ENCODE peak calls at places on chromosome 22, in six cellular contexts. I, F, B, M, T and X are unnamed samples.

GRCh38 chr22:23874871-23875270 is 17.2 kb downstream of the SLC2A11 start:
- DNase-seq in M (no peak), B (no peak), I (no peak), F (no peak), T (no peak), X (no peak)

GRCh38 chr22:49371325-49372110 is 456.2 kb downstream of the BRD1 start:
- DNase-seq in I (no peak), T (no peak), F (no peak), B (peak), M (peak), X (no peak)

GRCh38 chr22:27242111-27242436 is 559.5 kb downstream of the MN1 start:
- DNase-seq in M (no peak), B (no peak), I (no peak), F (no peak), T (no peak), X (no peak)

GRCh38 chr22:29916007-29916544 is 33.1 kb downstream of the MTMR3 start:
- DNase-seq in I (no peak), B (no peak), F (no peak), M (no peak), T (peak), X (no peak)

GRCh38 chr22:41217553-41218157 is 12.5 kb downstream of the L3MBTL2 start:
- DNase-seq in F (peak), I (peak), M (peak), B (no peak), T (peak), X (peak)

GRCh38 chr22:41914611-41915034 is 251 bp downstream of the SHISA8 start:
- DNase-seq in F (no peak), T (no peak), I (no peak), B (no peak), M (no peak), X (no peak)

GRCh38 chr22:25169278-25170031 is 30.2 kb upstream of the CRYBB3 start:
- DNase-seq in B (no peak), M (no peak), I (no peak), F (no peak), T (peak), X (no peak)

GRCh38 chr22:48713266-48714205 is 1114.1 kb downstream of the BRD1 start:
- DNase-seq in B (peak), I (no peak), F (no peak), T (no peak), M (no peak), X (no peak)

GRCh38 chr22:48088926-48089536 is 1326.6 kb downstream of the TBC1D22A start:
- DNase-seq in F (no peak), M (no peak), I (no peak), B (peak), T (no peak), X (no peak)

GRCh38 chr22:31139866-31140716 is at the start of gene PLA2G3:
- DNase-seq in M (peak), F (no peak), B (no peak), T (peak), I (no peak), X (no peak)

GRCh38 chr22:17912942-17913704 is 111.2 kb downstream of the MICAL3 start:
- DNase-seq in B (no peak), T (no peak), F (no peak), I (no peak), M (no peak), X (no peak)

GRCh38 chr22:48889209-48889830 is 938.4 kb downstream of the BRD1 start:
- DNase-seq in I (no peak), B (no peak), M (no peak), T (no peak), F (no peak), X (no peak)

GRCh38 chr22:19121631-19122142 is 525 bp downstream of the DGCR2 start:
- DNase-seq in M (peak), B (peak), I (peak), T (peak), F (peak), X (peak)

GRCh38 chr22:40300884-40301672 is 45.2 kb upstream of the ADSL start:
- DNase-seq in I (no peak), T (no peak), F (peak), B (no peak), M (no peak), X (peak)

DNA sequence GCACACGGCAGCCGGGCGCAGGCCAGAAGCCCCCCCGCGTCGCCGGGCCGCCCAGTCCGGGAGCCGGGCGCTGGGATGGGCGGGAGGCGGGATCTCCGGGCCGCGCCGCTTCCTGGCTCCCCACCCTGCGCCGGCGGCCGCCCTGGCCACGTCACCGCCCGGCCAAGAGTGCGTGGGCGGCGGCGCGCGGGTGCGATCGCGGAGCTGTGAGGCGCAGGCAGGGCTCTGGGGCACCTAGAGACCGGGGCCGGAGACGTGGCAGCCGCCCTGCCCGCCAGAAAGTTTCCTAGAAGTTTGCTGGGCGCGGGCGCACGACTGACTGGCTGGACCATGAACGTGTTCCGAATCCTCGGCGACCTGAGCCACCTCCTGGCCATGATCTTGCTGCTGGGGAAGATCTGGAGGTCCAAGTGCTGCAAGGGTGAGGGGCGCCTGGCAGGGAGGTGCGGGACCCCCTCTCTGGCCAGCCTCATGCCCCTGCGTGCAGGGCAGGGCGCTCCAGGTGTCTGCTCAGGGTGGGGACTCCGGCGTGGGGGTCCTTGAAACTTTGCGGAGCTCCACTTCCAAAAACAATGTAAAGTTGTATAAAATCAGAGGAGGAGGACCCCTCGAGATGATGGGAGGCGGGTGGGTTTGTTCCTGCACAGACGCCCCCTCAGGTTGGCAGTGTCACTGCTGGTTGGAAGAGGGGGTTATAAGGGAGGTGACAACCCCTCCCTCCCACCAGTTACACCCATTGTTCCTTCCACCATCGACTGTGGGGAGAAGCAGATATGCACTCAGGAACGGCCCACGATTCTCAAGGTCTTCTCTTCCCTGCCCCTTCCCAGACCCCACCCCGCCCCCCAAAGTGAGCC is at the start of gene KDELR3:
- DNase-seq in F (peak), I (peak), B (peak), M (peak), T (peak), X (peak)
- TF ChIP-seq CTCF in F (no peak), I (peak), B (no peak), M (no peak), T (no peak), X (peak)

GRCh38 chr22:32269316-32269715 is 14.2 kb upstream of the SLC5A4 start:
- DNase-seq in F (no peak), M (no peak), I (no peak), B (no peak), T (no peak), X (no peak)
- TF ChIP-seq CTCF in F (no peak), M (no peak), I (no peak), B (no peak), T (no peak), X (no peak)

GRCh38 chr22:46636221-46637002 is 16.2 kb downstream of the GRAMD4 start:
- DNase-seq in B (no peak), F (no peak), M (peak), I (no peak), T (no peak), X (no peak)

GRCh38 chr22:46633334-46633890 is 13.2 kb downstream of the GRAMD4 start:
- DNase-seq in I (no peak), T (no peak), B (no peak), M (no peak), F (no peak), X (no peak)

GRCh38 chr22:46634011-46634699 is 14.0 kb downstream of the GRAMD4 start:
- DNase-seq in F (no peak), M (no peak), T (peak), I (no peak), B (no peak), X (no peak)

GRCh38 chr22:46637711-46638600 is 17.8 kb downstream of the GRAMD4 start:
- DNase-seq in F (no peak), B (no peak), T (no peak), I (no peak), M (no peak), X (no peak)

GRCh38 chr22:46635756-46636155 is 15.6 kb downstream of the GRAMD4 start:
- DNase-seq in B (no peak), T (no peak), I (no peak), F (no peak), M (peak), X (no peak)
- TF ChIP-seq CTCF in B (no peak), T (no peak), I (no peak), F (no peak), M (no peak), X (no peak)

GRCh38 chr22:39215070-39215396 is 29.7 kb downstream of the PDGFB start:
- DNase-seq in I (no peak), B (peak), F (no peak), M (no peak), T (no peak), X (no peak)

GRCh38 chr22:39214006-39214382 is 30.8 kb downstream of the PDGFB start:
- DNase-seq in T (no peak), M (no peak), B (no peak), I (no peak), F (no peak), X (peak)

GRCh38 chr22:39216143-39216490 is 28.7 kb downstream of the PDGFB start:
- DNase-seq in T (no peak), B (peak), F (no peak), M (no peak), I (no peak), X (no peak)

GRCh38 chr22:39214383-39215069 is 30.3 kb downstream of the PDGFB start:
- DNase-seq in B (peak), M (peak), I (no peak), F (no peak), T (peak), X (peak)

GRCh38 chr22:39215430-39216142 is 29.2 kb downstream of the PDGFB start:
- DNase-seq in M (peak), T (no peak), B (peak), I (no peak), F (peak), X (peak)
- TF ChIP-seq CTCF in M (peak), T (peak), B (no peak), I (peak), F (peak), X (peak)

GRCh38 chr22:20187777-20188566 is 37.1 kb upstream of the CCDC188 start:
- DNase-seq in I (no peak), B (no peak), T (no peak), M (no peak), F (no peak), X (no peak)

GRCh38 chr22:20186871-20187546 is 36.2 kb upstream of the CCDC188 start:
- DNase-seq in F (no peak), T (no peak), I (no peak), M (no peak), B (no peak), X (no peak)

GRCh38 chr22:20185750-20186149 is 34.9 kb upstream of the CCDC188 start:
- DNase-seq in I (no peak), T (no peak), F (no peak), M (no peak), B (no peak), X (no peak)

GRCh38 chr22:20184501-20185145 is 33.8 kb upstream of the CCDC188 start:
- DNase-seq in B (no peak), I (no peak), F (no peak), T (no peak), M (no peak), X (no peak)

DNA sequence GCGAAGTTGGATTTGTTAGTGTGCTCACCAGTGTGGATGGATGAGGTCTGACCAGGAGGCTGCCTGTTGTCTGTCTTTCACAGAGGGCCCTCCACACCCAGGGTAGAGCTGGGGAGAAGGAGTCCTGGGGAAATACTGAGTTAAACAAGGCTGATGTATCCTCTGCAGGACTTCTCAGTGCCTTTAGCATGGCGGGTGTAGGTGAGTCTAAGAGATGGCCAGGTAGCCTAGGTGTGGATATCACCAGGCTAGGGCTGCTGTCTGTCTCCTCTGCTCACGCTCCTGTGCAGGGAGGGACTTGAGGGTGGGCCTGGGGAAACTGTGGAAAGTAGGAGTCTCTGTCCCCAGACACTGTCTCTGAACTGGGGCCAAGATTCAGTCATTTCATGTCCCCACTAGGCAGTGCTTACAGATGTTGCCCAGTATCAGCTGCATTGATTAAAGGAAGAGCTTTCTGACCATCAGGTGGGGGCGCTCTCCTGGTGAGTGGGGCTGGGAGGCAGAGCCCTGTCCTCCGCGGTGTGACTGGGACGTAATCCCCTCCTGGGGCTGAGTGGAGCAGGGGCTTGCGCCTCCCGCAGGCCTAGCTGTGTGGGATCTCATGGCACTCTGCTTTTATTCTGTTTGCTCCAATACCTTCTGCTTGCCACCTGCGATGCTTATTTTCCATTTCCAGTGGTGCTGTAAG is 35.5 kb upstream of the CCDC188 start:
- DNase-seq in B (no peak), M (peak), T (no peak), I (no peak), F (no peak), X (no peak)
- TF ChIP-seq CTCF in B (no peak), M (no peak), T (no peak), I (no peak), F (no peak), X (no peak)

GRCh38 chr22:50500452-50500851 is 7.0 kb downstream of the LMF2 start:
- DNase-seq in M (no peak), B (no peak), I (no peak), F (no peak), T (no peak), X (no peak)

GRCh38 chr22:50502096-50502495 is 5.4 kb downstream of the LMF2 start:
- DNase-seq in I (no peak), T (no peak), F (no peak), M (no peak), B (no peak), X (no peak)

GRCh38 chr22:50497093-50497492 is 10.4 kb downstream of the LMF2 start:
- DNase-seq in F (no peak), I (no peak), B (no peak), M (no peak), T (no peak), X (no peak)

GRCh38 chr22:50502628-50503474 is 4.7 kb downstream of the LMF2 start:
- DNase-seq in F (no peak), T (no peak), B (no peak), M (no peak), I (no peak), X (no peak)

GRCh38 chr22:50498322-50498861 is 9.1 kb downstream of the LMF2 start:
- DNase-seq in B (no peak), F (peak), T (peak), I (peak), M (peak), X (peak)
- TF ChIP-seq CTCF in B (peak), F (peak), T (peak), I (peak), M (peak), X (peak)

GRCh38 chr22:21947040-21948014 is 5.3 kb downstream of the PPM1F start:
- DNase-seq in I (peak), F (no peak), T (peak), M (peak), B (no peak), X (no peak)
- TF ChIP-seq CTCF in I (peak), F (no peak), T (peak), M (no peak), B (peak), X (peak)

GRCh38 chr22:43466710-43467109 is 54.9 kb downstream of the MPPED1 start:
- DNase-seq in I (no peak), B (no peak), T (no peak), F (no peak), M (no peak), X (no peak)

GRCh38 chr22:43464809-43465208 is 53.0 kb downstream of the MPPED1 start:
- DNase-seq in M (no peak), T (no peak), B (no peak), F (no peak), I (no peak), X (no peak)

GRCh38 chr22:43467171-43467570 is 55.4 kb downstream of the MPPED1 start:
- DNase-seq in F (no peak), T (no peak), M (no peak), B (no peak), I (no peak), X (no peak)

GRCh38 chr22:43465291-43466015 is 53.6 kb downstream of the MPPED1 start:
- DNase-seq in B (no peak), M (no peak), T (no peak), I (no peak), F (no peak), X (no peak)

DNA sequence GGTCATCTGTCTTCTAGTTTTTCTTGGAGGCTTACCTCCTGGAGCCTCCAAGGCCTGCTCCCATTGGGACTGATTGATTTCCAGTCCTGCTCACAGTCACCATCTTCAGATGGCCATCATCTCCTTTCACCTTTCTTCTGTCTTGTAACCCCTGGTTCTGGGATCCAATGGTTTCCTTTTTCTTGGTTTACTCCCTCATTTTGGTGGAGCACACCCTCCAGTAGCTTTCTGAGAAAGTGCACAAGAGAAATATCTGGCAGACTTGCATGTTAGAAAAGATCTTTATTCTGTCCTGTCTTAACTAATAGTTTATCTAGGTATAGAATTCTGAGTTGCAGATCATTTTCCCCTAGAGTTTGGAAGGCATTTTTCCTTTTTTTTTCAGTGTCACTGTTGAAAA is 50.9 kb downstream of the MPPED1 start:
- DNase-seq in M (no peak), I (no peak), B (no peak), T (no peak), F (no peak), X (no peak)
- TF ChIP-seq CTCF in M (no peak), I (no peak), B (no peak), T (no peak), F (no peak), X (no peak)

GRCh38 chr22:37330200-37331033 is 48.1 kb downstream of the CYTH4 start:
- DNase-seq in F (peak), T (peak), I (peak), M (peak), B (no peak), X (peak)
- TF ChIP-seq CTCF in F (no peak), T (peak), I (peak), M (no peak), B (no peak), X (peak)